ENCODE peak calls at places on chromosomes 12 and 14, in six cellular contexts. E is HepG2, J is HCT116, H is GM12878, N is K562, K is H1. C is an unnamed sample.

GRCh38 chr12:1500095-1500801 is 94.1 kb downstream of the FBXL14 start:
- DNase-seq in E (no peak), K (no peak), J (no peak), N (peak; percentile 83), H (no peak), C (no peak)

GRCh38 chr12:3882896-3883564 is 9.8 kb upstream of the PARP11 start:
- DNase-seq in N (no peak), H (no peak), E (peak; percentile 29), J (peak; percentile 4), K (no peak), C (peak; percentile 67)

GRCh38 chr12:40511341-40511740 is 180.9 kb upstream of the CNTN1 start:
- DNase-seq in J (no peak), K (no peak), N (no peak), E (no peak), H (no peak), C (no peak)

GRCh38 chr12:85979641-85980040 is 105.5 kb downstream of the NTS start:
- DNase-seq in N (no peak), J (no peak), K (no peak), E (no peak), H (no peak), C (no peak)

GRCh38 chr12:6703631-6704030 is 3.0 kb upstream of the PIANP start:
- DNase-seq in J (no peak), N (peak; percentile 19), H (no peak), K (peak; percentile 65), E (peak; percentile 31), C (no peak)

GRCh38 chr12:114669501-114670256 is 14.3 kb downstream of the TBX3 start:
- DNase-seq in H (no peak), J (no peak), K (peak; percentile 59), E (peak; percentile 42), N (no peak), C (no peak)

GRCh38 chr14:72605921-72606220 is 288.0 kb downstream of the DPF3 start:
- DNase-seq in J (no peak), E (no peak), K (no peak), H (no peak), N (no peak), C (no peak)

GRCh38 chr14:50946234-50946935 is 2.1 kb upstream of the PYGL start:
- DNase-seq in N (no peak), H (no peak), K (no peak), J (no peak), E (peak; percentile 30), C (no peak)

GRCh38 chr12:537772-538171 is 78.0 kb downstream of the B4GALNT3 start:
- DNase-seq in H (no peak), N (no peak), E (no peak), J (peak; percentile 29), K (no peak), C (no peak)

GRCh38 chr12:125014526-125014925 is 21.1 kb downstream of the BRI3BP start:
- DNase-seq in N (no peak), E (no peak), J (no peak), H (no peak), K (no peak), C (no peak)

GRCh38 chr14:94880140-94880539 is 110.2 kb upstream of the GSC start:
- DNase-seq in H (no peak), J (no peak), N (no peak), E (no peak), K (no peak), C (no peak)

GRCh38 chr12:120922279-120922678 is 18.1 kb upstream of the SPPL3 start:
- DNase-seq in K (no peak), J (no peak), N (no peak), E (no peak), H (no peak), C (peak; percentile 84)

GRCh38 chr14:103329421-103330347 is 4.4 kb upstream of the EIF5 start:
- DNase-seq in H (no peak), K (no peak), J (no peak), E (peak; percentile 64), N (no peak), C (no peak)

GRCh38 chr12:121364657-121365265 is 12.6 kb upstream of the ANAPC5 start:
- DNase-seq in J (no peak), N (no peak), K (no peak), E (no peak), H (no peak), C (no peak)

GRCh38 chr12:100942984-100943749 is 148.6 kb downstream of the ANO4 start:
- DNase-seq in J (no peak), N (no peak), K (no peak), E (no peak), H (no peak), C (no peak)

GRCh38 chr12:121964813-121965643 is 46.6 kb downstream of the CFAP251 start:
- DNase-seq in N (no peak), E (no peak), K (no peak), H (no peak), J (no peak), C (no peak)

GRCh38 chr14:87109271-87109670 is 883.7 kb downstream of the GALC start:
- DNase-seq in K (no peak), H (no peak), E (no peak), N (no peak), J (no peak), C (no peak)

GRCh38 chr12:65121956-65122469 is 908 bp upstream of the WIF1 start:
- DNase-seq in K (no peak), N (no peak), E (no peak), J (no peak), H (no peak), C (no peak)

GRCh38 chr14:76754586-76754985 is 6.7 kb upstream of the VASH1 start:
- DNase-seq in E (no peak), K (no peak), H (no peak), N (no peak), J (no peak), C (no peak)

GRCh38 chr14:22978873-22979671 is 3.3 kb downstream of the AJUBA start:
- DNase-seq in N (no peak), H (no peak), J (no peak), E (no peak), K (no peak), C (no peak)
- TF ChIP-seq ZNF274 in N (no peak), H (no peak), J (no peak), E (peak; percentile 73), K (no peak), C (no peak)

GRCh38 chr14:104442107-104442551 is 137.4 kb upstream of the C14orf180 start:
- DNase-seq in J (no peak), E (no peak), K (peak; percentile 45), N (no peak), H (no peak), C (no peak)

GRCh38 chr14:104444159-104445030 is 135.2 kb upstream of the C14orf180 start:
- DNase-seq in H (no peak), J (no peak), E (no peak), K (no peak), N (no peak), C (no peak)

GRCh38 chr14:104441275-104442106 is 138.1 kb upstream of the C14orf180 start:
- DNase-seq in J (no peak), N (no peak), E (no peak), H (no peak), K (peak; percentile 27), C (no peak)

GRCh38 chr14:104443391-104444158 is 136.0 kb upstream of the C14orf180 start:
- DNase-seq in N (no peak), J (no peak), E (no peak), H (no peak), K (peak; percentile 73), C (no peak)

DNA sequence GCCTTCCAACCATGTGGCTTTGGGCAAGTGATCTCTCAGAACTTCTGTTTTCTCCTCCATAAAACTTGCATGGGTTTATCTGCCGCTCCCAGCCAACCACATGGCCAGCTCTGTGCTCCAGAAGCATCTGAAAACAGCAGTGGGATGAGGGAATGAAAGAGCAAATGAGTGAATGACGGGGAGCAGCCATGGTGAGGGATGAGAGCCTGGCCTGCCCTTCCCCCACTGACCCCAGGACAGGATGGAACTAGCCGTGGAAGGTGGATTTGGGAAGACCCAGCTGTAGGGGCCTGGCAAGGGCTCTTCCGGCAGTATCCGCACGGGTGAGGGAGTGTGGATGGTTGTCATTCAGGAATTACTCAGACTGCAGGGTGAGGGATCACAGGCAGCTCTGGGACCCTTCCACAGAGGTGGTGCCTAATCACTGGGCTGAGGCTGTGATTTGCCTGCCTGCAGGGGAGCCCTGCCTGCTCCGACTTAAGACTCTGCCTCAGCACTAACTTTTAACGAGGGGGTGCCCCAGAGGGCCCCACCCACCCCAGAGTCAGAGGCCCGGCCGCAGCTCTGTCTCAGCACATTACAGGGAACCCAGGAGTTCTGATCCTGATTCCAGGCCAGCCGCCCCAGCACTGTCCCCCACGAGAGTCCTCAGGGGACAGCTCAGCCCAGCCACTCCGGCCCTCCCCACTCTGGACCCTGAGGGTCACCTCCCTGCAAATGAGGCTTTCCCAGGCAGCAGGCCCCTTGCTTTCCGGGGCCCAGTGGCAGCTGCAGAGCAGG is 136.8 kb upstream of the C14orf180 start:
- DNase-seq in K (peak; percentile 48), E (no peak), N (no peak), J (no peak), H (no peak), C (no peak)
- TF ChIP-seq ZNF274 in K (no peak), E (no peak), N (no peak), J (no peak), H (no peak), C (no peak)

GRCh38 chr12:95182868-95183415 is 34.3 kb downstream of the FGD6 start:
- DNase-seq in E (no peak), J (peak; percentile 92), N (no peak), K (no peak), H (no peak), C (no peak)
- TF ChIP-seq ZNF274 in E (no peak), J (no peak), N (no peak), K (no peak), H (no peak), C (no peak)

GRCh38 chr14:75531660-75532317 is 9.5 kb downstream of the BATF start:
- DNase-seq in N (no peak), J (no peak), H (no peak), K (no peak), E (no peak), C (no peak)
- TF ChIP-seq ZNF274 in N (no peak), J (no peak), H (no peak), K (no peak), E (no peak), C (no peak)

DNA sequence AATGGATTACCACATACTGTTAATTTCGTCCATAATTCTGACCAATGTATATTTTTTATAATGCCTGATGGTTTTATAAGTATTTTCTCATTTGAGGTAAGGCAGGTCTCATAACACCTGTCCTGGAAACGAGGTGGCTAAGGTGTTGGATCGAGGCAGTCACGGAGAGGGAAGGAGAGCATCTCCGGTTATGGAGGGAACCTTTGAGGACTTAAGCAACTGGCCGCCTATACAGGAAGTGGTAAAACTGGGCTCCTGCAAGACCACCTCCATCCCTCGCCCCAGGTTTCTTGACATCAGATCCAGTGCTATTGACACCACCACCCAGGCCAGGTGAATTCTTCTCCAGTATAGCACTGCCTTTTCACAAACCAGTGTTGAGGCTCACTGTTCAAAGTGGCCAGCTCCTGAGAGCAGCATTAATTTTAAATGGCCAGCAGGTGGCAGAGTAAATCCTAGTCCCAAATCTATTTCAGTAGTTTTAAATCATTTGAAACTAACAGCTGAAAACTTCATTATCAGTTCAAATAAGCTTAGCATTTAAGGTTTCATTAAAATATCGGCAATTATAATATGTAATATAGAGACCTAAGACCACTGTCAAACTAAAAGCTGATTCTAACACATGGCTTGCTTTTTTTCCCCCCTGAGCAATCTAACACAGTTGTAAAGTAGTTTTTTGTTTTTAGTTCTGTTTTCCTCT is 100.8 kb downstream of the PPM1A start:
- DNase-seq in K (peak; percentile 57), H (no peak), N (peak; percentile 26), J (peak; percentile 39), E (peak; percentile 21), C (peak; percentile 13)
- TF ChIP-seq ZNF274 in K (no peak), H (no peak), N (no peak), J (no peak), E (no peak), C (no peak)

C was measured in NT2/D1.